ENCODE peak calls at places on chromosomes 1 and 21, in four cellular contexts. N, K, R and Q are unnamed samples.

GRCh38 chr1:214028999-214029406 is 41.2 kb downstream of the PROX1 start:
- DNase-seq in N (no peak), K (no peak), R (peak; percentile 92), Q (no peak)

GRCh38 chr1:55040083-55040952 is 970 bp downstream of the PCSK9 start:
- DNase-seq in N (no peak), K (peak; percentile 61), R (no peak), Q (no peak)

GRCh38 chr1:209585672-209586071 is 2.2 kb downstream of the CAMK1G start:
- DNase-seq in N (no peak), K (peak; percentile 66), R (no peak), Q (no peak)

GRCh38 chr1:214233856-214234634 is 46.9 kb upstream of the SMYD2 start:
- DNase-seq in N (no peak), K (no peak), R (no peak), Q (no peak)

GRCh38 chr1:177983087-177983823 is 13.4 kb upstream of the SEC16B start:
- DNase-seq in N (no peak), K (no peak), R (no peak), Q (no peak)

GRCh38 chr1:19448491-19449439 is 36.6 kb downstream of the CAPZB start:
- DNase-seq in N (no peak), K (no peak), R (no peak), Q (no peak)

GRCh38 chr1:199173356-199173755 is 534.5 kb downstream of the PTPRC start:
- DNase-seq in N (peak; percentile 92), K (no peak), R (no peak), Q (no peak)

GRCh38 chr1:227891223-227891954 is 56.3 kb downstream of the WNT9A start:
- DNase-seq in N (no peak), K (peak; percentile 43), R (no peak), Q (no peak)

GRCh38 chr1:33045814-33046213 is 9.1 kb upstream of the AK2 start:
- DNase-seq in N (no peak), K (no peak), R (no peak), Q (no peak)

GRCh38 chr21:36697473-36698159 is 1.3 kb upstream of the SIM2 start:
- DNase-seq in N (no peak), K (peak; percentile 78), R (no peak), Q (no peak)

GRCh38 chr1:75643460-75643859 is 32.5 kb upstream of the SLC44A5 start:
- DNase-seq in N (no peak), K (no peak), R (no peak), Q (no peak)

GRCh38 chr1:218443255-218443654 is 98.1 kb downstream of the TGFB2 start:
- DNase-seq in N (no peak), K (no peak), R (no peak), Q (no peak)

GRCh38 chr1:172320723-172321122 is 99.8 kb upstream of the C1orf105 start:
- DNase-seq in N (no peak), K (no peak), R (no peak), Q (no peak)

GRCh38 chr1:228938248-228938891 is 203.1 kb downstream of the RHOU start:
- DNase-seq in N (no peak), K (no peak), R (peak; percentile 68), Q (no peak)

GRCh38 chr1:145993618-145994390 is 2.6 kb downstream of the TXNIP start:
- DNase-seq in N (no peak), K (no peak), R (no peak), Q (no peak)

GRCh38 chr1:162560303-162561036 is 1.1 kb upstream of the UAP1 start:
- DNase-seq in N (no peak), K (no peak), R (peak; percentile 93), Q (no peak)

GRCh38 chr1:37947364-37947763 is 511 bp upstream of the INPP5B start:
- DNase-seq in N (no peak), K (no peak), R (no peak), Q (no peak)

GRCh38 chr1:235292790-235293189 is 35.2 kb downstream of the ARID4B start:
- DNase-seq in N (no peak), K (no peak), R (no peak), Q (no peak)

GRCh38 chr1:106185089-106185488 is 871.4 kb upstream of the PRMT6 start:
- DNase-seq in N (no peak), K (no peak), R (no peak), Q (no peak)

GRCh38 chr1:106194206-106194605 is 862.3 kb upstream of the PRMT6 start:
- DNase-seq in N (no peak), K (no peak), R (no peak), Q (no peak)

GRCh38 chr1:106189780-106190179 is 866.7 kb upstream of the PRMT6 start:
- DNase-seq in N (no peak), K (no peak), R (no peak), Q (no peak)
- H3K27me3 ChIP-seq in N (no peaks in the 10 kb centered on the region), K (no peaks in the 10 kb centered on the region), R (no peaks in the 10 kb centered on the region), Q (no peaks in the 10 kb centered on the region)

GRCh38 chr1:180310095-180310494 is 80.0 kb downstream of the LHX4 start:
- DNase-seq in N (no peak), K (no peak), R (peak; percentile 52), Q (no peak)
- TF ChIP-seq SUZ12 in N (no peak), K (no peak), R (no peak), Q (no peak)

GRCh38 chr1:119808972-119809550 is 2.2 kb downstream of the REG4 start:
- DNase-seq in N (peak; percentile 11), K (peak; percentile 78), R (peak; percentile 47), Q (peak; percentile 75)
- H3K27me3 ChIP-seq in N (no peaks in the 10 kb centered on the region), K (no peaks in the 10 kb centered on the region), R (peaks cover 7% of the 10 kb centered on the region), Q (no peaks in the 10 kb centered on the region)

DNA sequence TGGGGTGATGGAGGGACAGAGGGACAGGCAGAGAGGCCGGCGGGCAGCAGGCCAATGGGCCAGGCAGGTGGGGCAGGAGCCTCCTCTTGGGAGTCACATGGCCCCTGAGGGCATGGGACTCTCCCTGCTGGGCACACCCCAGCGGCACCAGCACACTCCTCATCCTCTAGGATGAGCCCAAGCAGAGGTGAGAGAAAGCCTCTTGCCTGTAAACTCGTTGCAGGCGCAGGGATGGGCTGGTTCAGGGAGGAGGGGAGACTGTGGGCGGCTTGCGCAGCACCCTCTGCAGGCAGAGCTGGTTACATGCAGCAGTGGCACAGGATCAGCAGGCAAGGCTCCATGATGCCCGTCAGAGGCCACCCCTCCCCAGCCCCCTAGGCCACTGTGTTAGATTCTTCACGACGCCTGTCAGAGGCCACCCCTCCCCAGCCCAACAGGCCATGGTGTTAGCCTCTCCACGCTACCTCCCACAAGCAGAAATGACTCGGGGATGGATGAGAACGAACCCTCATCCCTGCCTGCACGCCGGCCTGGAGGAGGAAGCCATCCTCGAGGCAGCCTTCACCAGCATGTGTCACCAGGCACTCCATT is 209.7 kb upstream of the VAMP3 start:
- DNase-seq in N (no peak), K (peak; percentile 86), R (no peak), Q (no peak)
- TF ChIP-seq SUZ12 in N (no peak), K (no peak), R (no peak), Q (no peak)

DNA sequence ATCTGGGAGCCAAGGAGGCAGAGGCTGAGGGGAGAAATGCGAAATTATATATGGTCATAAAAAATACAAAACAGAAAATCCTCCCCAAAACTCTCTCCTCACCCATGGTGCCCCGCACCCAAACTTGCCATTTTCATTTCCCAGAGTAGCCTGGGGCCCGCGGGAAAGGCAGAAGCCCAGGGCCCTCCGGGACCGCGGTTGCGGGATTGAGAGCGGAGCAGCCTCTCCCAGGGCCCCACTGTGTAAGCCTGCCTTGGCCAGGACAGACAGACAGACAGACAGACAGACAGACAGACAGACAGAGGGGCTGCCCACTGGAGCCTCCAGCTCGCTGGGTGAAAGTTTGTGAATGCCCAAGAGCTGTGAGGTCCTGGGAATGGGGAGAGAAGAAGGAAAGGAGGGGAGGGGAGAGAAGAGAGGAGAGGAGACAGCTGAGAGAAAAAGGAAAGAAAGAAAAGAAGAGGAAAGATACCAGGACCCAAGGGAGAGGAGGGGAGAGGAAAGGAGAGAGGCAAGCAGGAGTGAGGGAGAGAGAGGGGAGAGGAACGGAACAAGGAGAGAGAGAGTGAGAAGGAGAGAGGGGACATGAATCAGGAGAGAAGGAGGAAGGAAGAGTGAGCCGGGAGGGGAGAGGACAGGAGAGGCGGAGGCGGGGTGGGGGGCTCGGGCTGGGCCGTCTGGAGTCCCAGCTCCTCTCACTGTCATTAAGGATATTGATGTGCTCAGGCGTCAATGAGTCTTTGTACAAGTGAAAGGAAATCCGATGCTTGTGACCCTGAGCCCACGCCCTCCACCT is 69.3 kb upstream of the CASZ1 start:
- DNase-seq in N (no peak), K (no peak), R (no peak), Q (no peak)
- H3K27me3 ChIP-seq in N (peaks cover 2% of the 10 kb centered on the region), K (peaks cover 15% of the 10 kb centered on the region), R (peaks cover 80% of the 10 kb centered on the region), Q (peaks cover 20% of the 10 kb centered on the region)

DNA sequence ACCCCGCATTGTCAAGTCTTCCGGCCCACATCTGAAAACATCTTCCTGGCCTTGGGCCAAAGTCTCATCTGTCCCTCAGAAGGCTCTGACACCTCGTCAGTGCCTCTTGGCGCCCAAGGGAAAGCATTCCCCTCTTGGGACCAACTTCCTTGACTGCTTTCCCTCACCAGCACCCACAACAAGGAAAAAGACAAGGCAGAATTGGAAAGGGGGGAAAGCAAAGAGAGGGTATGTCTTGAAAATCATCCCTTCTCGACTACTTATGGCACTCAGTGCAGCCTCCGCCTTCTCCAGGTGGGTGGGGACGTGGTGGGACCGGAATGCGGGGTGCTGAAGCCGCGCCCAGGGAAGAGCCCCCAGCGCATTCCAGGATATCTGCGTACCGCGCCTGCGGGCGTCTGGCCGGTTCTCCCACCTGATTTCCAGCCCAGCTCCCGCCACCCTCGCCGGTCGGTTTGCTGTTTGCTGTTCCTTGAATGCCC is 554 bp upstream of the SLC39A1 start:
- DNase-seq in N (no peak), K (peak; percentile 83), R (peak; percentile 52), Q (peak; percentile 74)
- TF ChIP-seq SUZ12 in N (no peak), K (no peak), R (no peak), Q (no peak)

DNA sequence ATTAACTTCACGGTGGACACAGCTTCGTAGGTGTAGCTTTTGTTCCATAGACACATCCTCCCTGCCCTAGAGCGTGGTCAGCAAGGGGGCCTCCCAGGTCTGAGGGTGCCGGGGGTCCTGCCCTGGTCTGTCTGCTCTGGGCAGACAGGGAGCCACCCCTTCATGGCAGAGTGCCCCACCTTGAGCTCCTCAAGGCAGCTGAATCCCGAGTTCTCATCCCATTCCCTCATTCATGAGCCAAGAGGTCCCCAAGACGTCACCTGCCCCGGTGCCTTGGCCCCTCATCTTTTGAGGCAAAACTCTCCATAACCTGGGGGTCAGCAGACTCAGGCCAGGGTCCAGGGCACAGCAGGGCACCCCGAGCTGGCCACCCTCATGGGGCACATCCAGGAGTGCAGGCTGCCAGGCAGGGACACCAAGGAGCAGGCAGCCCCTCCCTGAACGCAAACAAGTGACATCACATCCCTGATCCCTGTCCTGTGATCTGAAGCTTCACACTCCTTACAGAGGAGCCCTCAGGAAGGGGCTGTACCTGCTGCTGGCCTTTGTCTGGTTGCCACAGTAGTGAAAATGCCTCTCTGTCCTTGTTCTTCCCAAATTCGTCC is 23.3 kb downstream of the UBASH3A start:
- DNase-seq in N (no peak), K (no peak), R (no peak), Q (no peak)
- H3K27me3 ChIP-seq in N (no peaks in the 10 kb centered on the region), K (no peaks in the 10 kb centered on the region), R (peaks cover 16% of the 10 kb centered on the region), Q (peaks cover 2% of the 10 kb centered on the region)

DNA sequence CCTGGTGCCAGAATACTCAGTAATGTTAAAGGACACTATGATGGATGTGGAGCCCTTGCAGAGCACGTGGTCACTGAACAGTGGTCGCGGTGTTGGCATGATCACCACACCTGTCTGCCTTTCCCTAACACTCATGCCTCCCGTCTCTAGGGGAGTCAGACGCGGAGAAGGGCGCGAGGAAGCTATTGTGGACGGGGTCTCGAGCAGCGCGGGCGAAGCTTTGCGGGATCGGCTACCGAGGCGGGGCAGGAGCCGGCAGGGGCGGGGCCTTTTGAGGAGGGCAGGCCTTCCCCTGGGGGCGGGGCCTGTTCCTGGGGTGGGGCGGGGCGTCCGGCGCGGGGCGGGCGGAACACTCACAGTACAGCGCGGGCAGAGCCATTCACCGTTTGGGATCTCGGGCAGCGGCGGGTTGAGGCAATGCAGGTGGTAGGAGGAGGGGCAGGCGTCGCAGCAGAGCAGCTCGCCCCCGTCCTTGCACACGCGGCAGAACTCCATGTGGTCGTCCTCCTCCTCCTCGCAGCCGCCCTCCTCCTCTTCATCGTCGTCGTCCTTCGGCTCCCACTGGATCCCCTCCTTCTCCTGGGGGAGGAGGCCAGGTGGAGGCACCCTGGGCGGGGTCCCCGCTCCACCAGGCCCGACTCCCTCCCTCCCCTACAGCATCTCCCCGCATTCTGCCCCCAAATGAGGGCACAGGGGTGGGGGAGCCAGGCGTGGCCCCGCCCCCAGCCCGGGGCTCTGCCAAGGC is 31.5 kb downstream of the CHD5 start:
- DNase-seq in N (no peak), K (peak; percentile 93), R (no peak), Q (no peak)
- TF ChIP-seq SUZ12 in N (no peak), K (no peak), R (no peak), Q (no peak)